ENCODE peak calls at places on chromosomes 4 and X, in four cellular contexts. I is A673, A is sigmoid colon, M is lower lobe of right lung. N is an unnamed sample. For H3K36me3, the result is how much of the 10 kb centered on the place peaks cover.

GRCh38 chr4:87506974-87507701 is 22.0 kb downstream of the SPARCL1 start:
- DNase-seq in I (no peak), A (no peak), M (no peak), N (no peak)

GRCh38 chr4:26985836-26986235 is 125.2 kb downstream of the STIM2 start:
- DNase-seq in M (no peak), I (no peak), A (no peak), N (no peak)

GRCh38 chr4:107069049-107069448 is 32.9 kb upstream of the DKK2 start:
- DNase-seq in A (no peak), M (no peak), I (peak), N (no peak)

GRCh38 chr4:108116423-108117168 is 52.1 kb downstream of the LEF1 start:
- DNase-seq in I (no peak), A (no peak), M (no peak), N (no peak)

GRCh38 chr4:150782311-150782710 is 200.4 kb downstream of the MAB21L2 start:
- DNase-seq in I (peak), A (no peak), M (no peak), N (no peak)

GRCh38 chrX:103941201-103941975 is 21.0 kb upstream of the TMSB15B start:
- DNase-seq in M (no peak), A (no peak), I (peak), N (no peak)

GRCh38 chrX:12137982-12138365 is 299 bp upstream of the FRMPD4 start:
- DNase-seq in M (no peak), A (no peak), I (no peak), N (no peak)

GRCh38 chrX:100363926-100364325 is 46.1 kb downstream of the PCDH19 start:
- DNase-seq in I (peak), M (no peak), A (no peak), N (no peak)

GRCh38 chr4:78876568-78877320 is 62.5 kb downstream of the PAQR3 start:
- DNase-seq in I (no peak), M (no peak), A (no peak), N (no peak)

GRCh38 chrX:3697220-3697684 is 16.2 kb downstream of the PRKX start:
- DNase-seq in I (no peak), A (no peak), M (no peak), N (no peak)

GRCh38 chr4:20543131-20543530 is 157.1 kb upstream of the PACRGL start:
- DNase-seq in M (no peak), A (no peak), I (no peak), N (no peak)

GRCh38 chr4:25165916-25166315 is 5.7 kb upstream of the SEPSECS start:
- DNase-seq in I (no peak), M (no peak), A (no peak), N (no peak)

GRCh38 chr4:48899432-48899749 is 7.2 kb downstream of the OCIAD2 start:
- DNase-seq in I (no peak), M (no peak), A (no peak), N (no peak)

GRCh38 chr4:177699365-177700213 is 257.4 kb upstream of the AGA start:
- DNase-seq in A (no peak), I (no peak), M (no peak), N (no peak)

GRCh38 chrX:136636121-136636520 is 11.8 kb upstream of the CD40LG start:
- DNase-seq in A (no peak), M (no peak), I (peak), N (no peak)

GRCh38 chrX:68994135-68994882 is 165.5 kb downstream of the EFNB1 start:
- DNase-seq in M (no peak), I (no peak), A (no peak), N (no peak)

GRCh38 chrX:6363193-6363592 is 134.5 kb upstream of the NLGN4X start:
- DNase-seq in I (peak), M (no peak), A (no peak), N (no peak)

GRCh38 chrX:43717161-43717560 is 61.1 kb downstream of the MAOA start:
- DNase-seq in A (no peak), I (no peak), M (no peak), N (no peak)

GRCh38 chrX:153476628-153477027 is 6.3 kb upstream of the HAUS7 start:
- DNase-seq in M (no peak), I (peak), A (no peak), N (peak)

GRCh38 chrX:70359458-70359857 is 63.7 kb upstream of the GDPD2 start:
- DNase-seq in M (no peak), I (no peak), A (no peak), N (no peak)

GRCh38 chrX:1824855-1825254 is 210.0 kb downstream of the ASMT start:
- DNase-seq in I (no peak), M (no peak), A (no peak), N (no peak)

GRCh38 chr4:121885115-121885514 is 14.8 kb upstream of the BBS7 start:
- DNase-seq in A (no peak), M (no peak), I (no peak), N (no peak)

GRCh38 chr4:143281507-143282169 is 55.0 kb upstream of the GAB1 start:
- DNase-seq in I (no peak), A (no peak), M (no peak), N (no peak)

GRCh38 chrX:100447563-100448397 is 37.7 kb upstream of the PCDH19 start:
- DNase-seq in M (no peak), A (no peak), I (peak), N (peak)

GRCh38 chrX:105307762-105308161 is 87.3 kb upstream of the TEX13A start:
- DNase-seq in A (no peak), M (no peak), I (no peak), N (no peak)

GRCh38 chr4:28228575-28228974 is 1367.9 kb downstream of the STIM2 start:
- DNase-seq in I (no peak), A (no peak), M (no peak), N (no peak)

GRCh38 chrX:119984652-119985051 is 41.1 kb upstream of the NKAP start:
- DNase-seq in A (no peak), M (no peak), I (no peak), N (no peak)

GRCh38 chr4:120052840-120053239 is 13.8 kb downstream of the MAD2L1 start:
- DNase-seq in M (peak), A (peak), I (peak), N (no peak)

GRCh38 chrX:1596676-1597344 is 5.4 kb downstream of the AKAP17A start:
- DNase-seq in A (no peak), M (no peak), I (no peak), N (no peak)

GRCh38 chr4:1863297-1864033 is 7.5 kb upstream of the LETM1 start:
- DNase-seq in A (no peak), M (no peak), I (no peak), N (no peak)

GRCh38 chrX:153960786-153961185 is 10.8 kb downstream of the HCFC1 start:
- DNase-seq in M (no peak), I (no peak), A (no peak), N (no peak)

GRCh38 chr4:89364559-89364958 is 57.0 kb upstream of the GPRIN3 start:
- DNase-seq in A (no peak), I (no peak), M (no peak), N (no peak)

GRCh38 chrX:147978931-147979330 is 2.2 kb upstream of the FMR1NB start:
- DNase-seq in M (no peak), I (peak), A (no peak), N (no peak)

GRCh38 chr4:106301393-106302084 is 14.5 kb downstream of the TBCK start:
- DNase-seq in A (no peak), I (no peak), M (no peak), N (no peak)

GRCh38 chr4:22607382-22607781 is 85.4 kb upstream of the GBA3 start:
- DNase-seq in M (no peak), I (peak), A (peak), N (peak)

GRCh38 chr4:156594619-156595018 is 377.0 kb downstream of the PDGFC start:
- DNase-seq in M (peak), I (peak), A (peak), N (peak)

GRCh38 chrX:48683411-48683982 is at the start of gene WAS:
- DNase-seq in I (no peak), M (peak), A (no peak), N (no peak)

GRCh38 chr4:186134254-186134653 is 29.8 kb downstream of the FAM149A start:
- DNase-seq in M (no peak), I (no peak), A (no peak), N (no peak)

GRCh38 chr4:186137193-186137792 is 32.8 kb downstream of the FAM149A start:
- DNase-seq in M (no peak), A (no peak), I (peak), N (no peak)

GRCh38 chr4:186128842-186129241 is 24.3 kb downstream of the FAM149A start:
- DNase-seq in A (no peak), I (no peak), M (no peak), N (no peak)

GRCh38 chr4:186131935-186132334 is 27.4 kb downstream of the FAM149A start:
- DNase-seq in M (no peak), A (no peak), I (no peak), N (no peak)

DNA sequence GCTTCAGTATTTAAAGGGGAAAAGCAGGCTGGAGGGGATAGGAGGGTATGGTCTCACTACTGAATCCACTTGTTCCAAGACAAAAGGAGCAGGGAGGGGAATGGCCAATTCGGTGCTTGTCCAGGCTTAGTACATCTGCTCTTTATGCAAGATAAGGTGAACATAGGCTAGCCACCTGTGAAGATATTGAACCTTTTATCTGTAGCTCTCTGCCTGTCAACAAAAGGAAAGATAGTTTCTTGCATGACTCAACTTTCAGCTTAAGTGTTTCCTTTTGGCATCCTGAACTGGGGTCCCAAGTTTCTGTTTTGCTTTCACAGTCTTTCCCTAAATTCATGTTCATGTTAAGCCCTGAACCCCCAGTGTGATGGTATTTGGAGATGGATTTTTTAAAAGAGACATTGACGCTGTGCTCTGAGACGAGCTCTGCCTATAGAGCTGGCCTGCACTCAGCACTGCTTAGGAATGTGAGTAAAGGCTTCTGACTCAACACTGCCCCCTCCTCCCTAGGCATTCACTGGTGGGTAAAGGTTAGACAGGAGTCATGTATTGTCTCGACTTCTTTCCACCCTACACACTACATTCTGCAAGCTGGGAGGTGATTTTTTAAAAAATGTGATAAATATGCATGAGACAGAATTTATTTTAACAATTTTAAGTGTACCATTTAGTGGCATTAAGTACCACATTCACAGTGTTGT is 28.2 kb downstream of the FAM149A start:
- DNase-seq in M (no peak), A (no peak), I (peak), N (no peak)
- TF ChIP-seq CTCF in M (peak), A (no peak), I (peak), N (peak)

GRCh38 chr4:6910960-6911874 is 1.6 kb downstream of the TBC1D14 start:
- DNase-seq in I (no peak), M (no peak), A (peak), N (no peak)

GRCh38 chr4:6908397-6909112 is 1.1 kb upstream of the TBC1D14 start:
- DNase-seq in I (no peak), A (peak), M (no peak), N (no peak)

GRCh38 chr4:6909113-6909969 is at the start of gene TBC1D14:
- DNase-seq in A (peak), M (peak), I (peak), N (peak)

GRCh38 chr4:6910340-6910959 is 824 bp downstream of the TBC1D14 start:
- DNase-seq in M (no peak), I (peak), A (peak), N (no peak)

GRCh38 chr4:6909970-6910339 is 329 bp downstream of the TBC1D14 start:
- DNase-seq in M (peak), A (no peak), I (peak), N (peak)
- H3K4me3 ChIP-seq in M (peak), A (peak), I (peak), N (peak)

DNA sequence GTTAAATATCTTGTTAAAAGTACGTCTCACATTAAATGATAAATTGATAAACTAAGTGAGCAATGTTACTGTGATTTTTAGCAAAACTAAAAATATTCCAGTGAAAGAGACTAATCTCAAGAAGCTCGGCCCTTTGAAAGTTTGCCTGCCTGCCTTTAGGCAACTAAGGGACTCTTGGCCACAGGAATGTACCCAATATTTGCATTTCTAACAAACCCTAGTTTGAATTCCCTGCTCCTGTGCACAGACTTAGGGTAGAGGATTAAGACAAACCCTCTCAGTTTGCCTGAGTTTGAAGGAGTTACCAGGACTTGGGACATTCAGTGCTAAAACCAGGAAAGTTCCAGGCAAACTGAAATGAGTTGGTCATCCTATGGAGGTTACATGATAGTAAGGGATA is 157.1 kb downstream of the SCFD2 start:
- DNase-seq in I (no peak), A (no peak), M (no peak), N (no peak)
- H3K36me3 ChIP-seq in I (under half), A (under half), M (under half), N (under half)

GRCh38 chr4:118835896-118836762 is at the start of gene SEC24D:
- DNase-seq in I (peak), A (peak), M (peak), N (peak)
- TF ChIP-seq CTCF in I (no peak), A (no peak), M (peak), N (peak)

DNA sequence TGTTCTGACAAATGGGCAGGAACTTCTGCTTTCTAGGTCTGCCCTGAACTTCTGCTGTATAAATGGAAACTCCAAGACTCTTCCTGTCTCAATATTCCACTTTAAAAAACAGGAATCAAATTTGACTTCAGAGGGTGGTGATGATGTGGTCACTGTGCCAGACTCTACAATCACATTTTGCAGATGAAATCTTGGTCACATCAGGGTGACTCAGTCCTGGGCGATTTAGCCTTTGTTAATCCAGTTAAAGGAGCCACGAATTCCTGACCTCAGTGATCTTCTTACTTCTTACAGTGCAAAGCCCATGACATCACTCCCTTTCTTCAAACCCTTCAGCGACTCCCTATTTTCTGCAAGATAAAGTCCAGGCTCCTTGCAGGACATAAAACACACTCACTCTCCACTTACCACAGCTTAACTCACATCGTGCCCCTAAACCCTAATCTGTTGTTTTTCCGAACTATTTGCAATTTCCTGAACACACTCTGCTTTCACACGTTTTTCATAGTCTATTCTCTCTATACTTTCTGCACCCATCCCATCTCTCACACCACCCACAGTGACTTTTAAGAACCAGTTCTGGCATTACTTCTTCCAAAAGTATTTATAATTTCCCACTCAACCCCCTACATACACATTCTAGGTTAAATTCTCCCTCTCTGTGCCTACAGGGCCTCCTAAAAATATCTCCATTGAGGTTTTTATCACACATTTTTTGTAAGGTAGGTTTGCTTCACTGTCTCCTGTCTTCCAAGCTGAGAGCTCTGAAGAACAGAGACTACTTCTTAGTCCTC is 11.1 kb downstream of the GASK1B start:
- DNase-seq in I (peak), M (no peak), A (peak), N (no peak)
- H3K4me3 ChIP-seq in I (no peak), M (no peak), A (no peak), N (peak)

DNA sequence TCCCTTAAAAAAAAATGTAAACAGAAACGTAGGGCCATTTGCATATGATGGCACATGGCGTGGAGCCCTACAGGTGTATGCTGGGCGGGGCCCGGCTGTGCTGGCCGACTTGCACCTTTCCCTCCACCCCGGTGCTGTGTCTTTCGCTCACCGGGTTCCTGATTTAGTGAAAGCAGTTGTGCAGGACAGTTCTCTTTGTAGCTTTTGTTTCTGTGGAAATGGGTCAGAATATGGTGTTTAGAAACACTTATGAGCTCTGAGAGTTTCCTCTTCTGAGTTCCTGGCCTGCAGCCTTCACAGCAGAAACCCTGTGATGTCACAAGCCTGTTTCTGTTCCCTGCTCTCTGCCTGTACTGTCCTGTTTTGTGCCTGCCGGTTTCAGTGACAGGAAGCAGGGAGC is 22.5 kb upstream of the MSANTD1 start:
- DNase-seq in A (no peak), I (no peak), M (peak), N (no peak)
- H3K36me3 ChIP-seq in A (half or more), I (under half), M (half or more), N (half or more)

GRCh38 chr4:64095398-64095797 is 313.9 kb downstream of the TECRL start:
- DNase-seq in A (no peak), I (no peak), M (no peak), N (no peak)
- TF ChIP-seq CTCF in A (no peak), I (no peak), M (no peak), N (no peak)

GRCh38 chr4:38855466-38855865 is 1.2 kb downstream of the TLR6 start:
- DNase-seq in M (no peak), A (no peak), I (no peak), N (no peak)

GRCh38 chr4:38857354-38858096 is 908 bp upstream of the TLR6 start:
- DNase-seq in A (no peak), M (no peak), I (peak), N (peak)

GRCh38 chr4:38856524-38857337 is at the start of gene TLR6:
- DNase-seq in A (no peak), I (peak), M (no peak), N (no peak)

GRCh38 chr4:38858097-38858420 is 1.4 kb upstream of the TLR6 start:
- DNase-seq in A (no peak), M (no peak), I (no peak), N (no peak)

GRCh38 chr4:38856046-38856445 is 571 bp downstream of the TLR6 start:
- DNase-seq in M (peak), I (no peak), A (no peak), N (no peak)
- H3K4me3 ChIP-seq in M (peak), I (peak), A (peak), N (peak)

GRCh38 chrX:40153335-40154221 is 55.8 kb upstream of the BCOR start:
- DNase-seq in A (peak), M (peak), I (peak), N (peak)
- H3K36me3 ChIP-seq in A (under half), M (under half), I (under half), N (under half)

DNA sequence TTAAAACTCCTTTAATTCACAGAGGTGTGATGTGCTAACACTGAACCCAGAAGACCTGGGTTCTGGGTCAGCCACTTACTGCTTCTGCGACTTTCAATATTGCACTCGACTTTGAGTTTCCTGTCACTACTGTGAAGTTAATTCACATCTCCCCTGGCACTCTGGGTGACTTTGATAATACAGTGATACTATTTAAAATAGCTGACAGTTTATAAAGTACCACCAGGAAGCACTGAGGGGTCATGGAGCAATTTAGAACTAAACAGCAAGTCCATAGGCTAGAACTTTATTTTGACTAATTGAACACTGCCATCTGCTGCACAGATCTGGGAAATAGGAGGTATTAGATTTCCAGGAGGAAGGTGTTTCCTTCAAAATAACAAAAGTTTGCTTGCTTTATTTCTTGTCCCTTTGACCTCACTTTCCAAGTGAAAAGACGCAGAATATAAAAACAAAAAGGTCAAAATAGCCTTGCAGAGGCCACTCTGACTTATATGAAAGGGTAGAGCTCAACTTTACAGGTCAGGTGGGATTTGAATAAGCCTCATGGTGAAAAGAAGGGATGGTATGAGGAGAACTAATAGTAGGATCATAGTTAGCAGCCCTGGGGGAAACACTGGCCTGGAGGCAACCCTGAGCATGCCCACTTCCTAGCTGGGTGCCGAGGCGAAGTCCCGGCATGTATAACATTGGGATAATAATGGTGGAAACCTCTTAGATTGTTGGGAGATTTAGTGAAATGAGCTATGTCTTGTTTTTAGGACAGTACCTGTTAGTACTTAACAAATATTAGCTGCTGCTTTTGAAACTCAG is 53.4 kb downstream of the ZNF518B start:
- DNase-seq in A (no peak), M (no peak), I (peak), N (no peak)
- TF ChIP-seq CTCF in A (peak), M (peak), I (peak), N (peak)

N was measured in left ventricle myocardium inferior.